ENCODE peak calls at places on chromosomes 11 and 22, in four cellular contexts. O, T, P and E are unnamed samples.

GRCh38 chr11:4697583-4697982 is at the start of gene OR51E2:
- DNase-seq in O (peak; percentile 78), T (no peak), P (no peak), E (no peak)

GRCh38 chr11:74278721-74279148 is 32.7 kb downstream of the P4HA3 start:
- DNase-seq in O (peak; percentile 100), T (peak; percentile 100), P (peak; percentile 68), E (peak; percentile 99)

GRCh38 chr11:124313131-124313530 is 618 bp downstream of the OR8D1 start:
- DNase-seq in O (no peak), T (no peak), P (no peak), E (no peak)

GRCh38 chr11:81840375-81840774 is 893.3 kb downstream of the FAM181B start:
- DNase-seq in O (no peak), T (peak; percentile 42), P (no peak), E (peak; percentile 37)

GRCh38 chr11:83044958-83045712 is 26.6 kb downstream of the RAB30 start:
- DNase-seq in O (peak; percentile 92), T (peak; percentile 59), P (peak; percentile 87), E (peak; percentile 60)

GRCh38 chr11:10743354-10744035 is 7.6 kb upstream of the CTR9 start:
- DNase-seq in O (no peak), T (no peak), P (no peak), E (no peak)

GRCh38 chr11:74212533-74212932 is 41.4 kb downstream of the PPME1 start:
- DNase-seq in O (peak; percentile 7), T (peak; percentile 50), P (no peak), E (no peak)

GRCh38 chr22:41030891-41031290 is 61.5 kb upstream of the EP300 start:
- DNase-seq in O (peak; percentile 63), T (peak; percentile 72), P (no peak), E (no peak)

GRCh38 chr22:50318356-50318697 is 8.5 kb downstream of the DENND6B start:
- DNase-seq in O (no peak), T (no peak), P (no peak), E (no peak)

GRCh38 chr22:49019737-49020136 is 807.9 kb downstream of the BRD1 start:
- DNase-seq in O (no peak), T (no peak), P (no peak), E (no peak)

GRCh38 chr11:132220464-132220863 is 850.0 kb downstream of the NTM start:
- DNase-seq in O (peak; percentile 74), T (peak; percentile 53), P (no peak), E (no peak)

GRCh38 chr22:44336962-44337657 is 24.4 kb upstream of the SHISAL1 start:
- DNase-seq in O (no peak), T (no peak), P (no peak), E (no peak)

GRCh38 chr11:12111482-12112149 is 1.2 kb downstream of the MICAL2 start:
- DNase-seq in O (peak; percentile 46), T (peak; percentile 36), P (no peak), E (no peak)

GRCh38 chr22:32685527-32685926 is 116.0 kb upstream of the TIMP3 start:
- DNase-seq in O (peak; percentile 20), T (peak; percentile 32), P (no peak), E (peak; percentile 46)

GRCh38 chr11:57307666-57308270 is 17.0 kb downstream of the TNKS1BP1 start:
- DNase-seq in O (no peak), T (no peak), P (no peak), E (no peak)

GRCh38 chr11:18203723-18204122 is 31.1 kb downstream of the MRGPRX4 start:
- DNase-seq in O (peak; percentile 14), T (peak; percentile 9), P (peak; percentile 65), E (peak; percentile 46)

GRCh38 chr11:106399624-106400023 is 322.2 kb downstream of the AASDHPPT start:
- DNase-seq in O (peak; percentile 8), T (no peak), P (no peak), E (no peak)

GRCh38 chr11:19258651-19259230 is 18.0 kb upstream of the E2F8 start:
- DNase-seq in O (no peak), T (no peak), P (no peak), E (no peak)

GRCh38 chr11:92546089-92546488 is 321.5 kb downstream of the FAT3 start:
- DNase-seq in O (no peak), T (no peak), P (no peak), E (no peak)

GRCh38 chr22:30782613-30783012 is 87.9 kb downstream of the OSBP2 start:
- DNase-seq in O (peak; percentile 54), T (no peak), P (no peak), E (no peak)

GRCh38 chr22:43828711-43829447 is 16.8 kb upstream of the EFCAB6 start:
- DNase-seq in O (peak; percentile 81), T (peak; percentile 94), P (no peak), E (peak; percentile 75)

GRCh38 chr11:36160115-36160514 is 129.1 kb downstream of the COMMD9 start:
- DNase-seq in O (no peak), T (no peak), P (no peak), E (peak; percentile 39)

GRCh38 chr22:49664371-49664881 is 163.2 kb downstream of the BRD1 start:
- DNase-seq in O (no peak), T (no peak), P (no peak), E (no peak)

GRCh38 chr11:112655386-112655785 is 305.8 kb upstream of the NCAM1 start:
- DNase-seq in O (peak; percentile 2), T (peak; percentile 97), P (no peak), E (peak; percentile 38)

GRCh38 chr11:110434952-110435779 is 5.4 kb downstream of the FDX1 start:
- DNase-seq in O (no peak), T (peak; percentile 24), P (no peak), E (no peak)

GRCh38 chr22:43182726-43183125 is 4.2 kb downstream of the TTLL12 start:
- DNase-seq in O (no peak), T (no peak), P (no peak), E (no peak)

GRCh38 chr11:73141031-73141308 is 1.1 kb downstream of the FCHSD2 start:
- DNase-seq in O (no peak), T (no peak), P (peak; percentile 29), E (no peak)

GRCh38 chr11:134676516-134677287 is 264.7 kb upstream of the B3GAT1 start:
- DNase-seq in O (no peak), T (no peak), P (no peak), E (no peak)

GRCh38 chr22:20571078-20571503 is 63.7 kb downstream of the MED15 start:
- DNase-seq in O (no peak), T (no peak), P (no peak), E (no peak)

GRCh38 chr11:8336356-8337114 is 72.9 kb upstream of the LMO1 start:
- DNase-seq in O (no peak), T (no peak), P (no peak), E (no peak)

GRCh38 chr22:49218142-49218541 is 609.5 kb downstream of the BRD1 start:
- DNase-seq in O (no peak), T (no peak), P (no peak), E (no peak)

GRCh38 chr22:50287731-50288130 is 17.6 kb upstream of the MAPK11 start:
- DNase-seq in O (no peak), T (no peak), P (no peak), E (no peak)

GRCh38 chr11:2987881-2988280 is 4.2 kb downstream of the NAP1L4 start:
- DNase-seq in O (no peak), T (no peak), P (no peak), E (no peak)

GRCh38 chr11:17076517-17077239 is 789 bp downstream of the RPS13 start:
- DNase-seq in O (peak; percentile 2), T (peak; percentile 25), P (no peak), E (peak; percentile 7)

GRCh38 chr11:12769834-12770345 is 95.7 kb downstream of the TEAD1 start:
- DNase-seq in O (peak; percentile 75), T (peak; percentile 87), P (peak; percentile 60), E (peak; percentile 90)

GRCh38 chr11:440065-441042 is 1.5 kb downstream of the ANO9 start:
- DNase-seq in O (no peak), T (peak; percentile 25), P (no peak), E (no peak)
- TF ChIP-seq CTCF in O (peak; percentile 15), T (peak; percentile 15), P (no peak), E (peak; percentile 30)

GRCh38 chr11:1838077-1838425 is 730 bp upstream of the TNNI2 start:
- DNase-seq in O (no peak), T (no peak), P (no peak), E (no peak)

GRCh38 chr11:1838426-1839131 is at the start of gene TNNI2:
- DNase-seq in O (no peak), T (no peak), P (no peak), E (no peak)

GRCh38 chr11:1839924-1840779 is 1.4 kb downstream of the TNNI2 start:
- DNase-seq in O (no peak), T (no peak), P (no peak), E (no peak)

GRCh38 chr11:1840780-1841480 is 2.1 kb downstream of the TNNI2 start:
- DNase-seq in O (no peak), T (no peak), P (no peak), E (no peak)

DNA sequence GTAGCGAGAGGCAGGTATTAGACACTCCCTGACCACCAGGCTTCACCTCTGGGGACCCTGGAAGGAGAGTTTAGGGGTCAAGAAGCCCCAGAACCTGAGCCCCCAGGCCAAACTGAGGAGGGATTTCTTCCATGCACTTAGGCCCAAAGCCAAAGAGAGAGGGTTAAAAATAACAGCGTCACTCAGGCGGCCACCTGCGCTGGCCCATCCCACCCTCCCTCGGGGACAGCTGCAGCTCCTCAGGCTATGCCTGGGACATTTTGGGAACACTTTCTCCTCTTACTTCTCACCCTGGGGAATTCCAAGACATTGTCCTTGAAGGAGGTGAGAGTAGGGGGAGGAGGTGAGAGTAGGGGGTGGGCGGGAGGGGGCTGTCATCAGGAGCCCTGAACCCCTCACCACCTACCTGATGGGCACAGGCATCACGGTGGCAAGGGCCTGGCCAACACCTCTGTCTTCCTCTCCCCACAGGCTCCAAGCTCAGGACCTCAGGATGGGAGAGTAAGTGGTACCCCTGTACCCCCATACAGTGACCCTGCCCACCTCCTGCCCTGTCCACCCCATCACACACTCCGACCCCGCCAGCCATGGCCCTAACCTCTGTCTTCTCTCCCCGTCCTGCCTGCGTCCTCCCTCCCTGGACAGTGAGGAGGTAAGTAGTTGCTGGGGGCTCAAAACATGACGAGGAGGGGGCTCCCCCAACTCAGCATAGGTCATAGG is 583 bp downstream of the TNNI2 start:
- DNase-seq in O (no peak), T (no peak), P (no peak), E (no peak)
- H3K4me3 ChIP-seq in O (no peak overlapping the region), T (no peak overlapping the region), P (no peak overlapping the region), E (no peak overlapping the region)

DNA sequence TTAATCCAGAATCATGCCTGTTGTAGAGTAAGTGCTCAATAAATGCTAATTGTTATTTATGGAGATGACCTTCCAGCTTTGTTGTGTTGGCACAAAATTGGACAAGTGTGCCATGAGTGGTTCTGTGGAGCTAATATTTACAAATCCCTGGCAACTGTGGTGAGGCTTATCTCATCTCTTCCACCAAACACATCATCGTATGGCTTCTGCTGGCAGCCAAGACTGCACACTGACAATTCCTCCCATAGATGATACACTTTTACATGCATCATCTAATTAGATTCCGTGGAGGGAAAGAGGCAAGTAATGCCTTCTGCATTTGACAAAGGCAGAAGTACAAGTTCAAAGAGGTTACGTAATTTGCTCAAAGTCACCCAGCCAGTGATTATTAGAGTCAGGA is 62.6 kb upstream of the KIRREL3 start:
- DNase-seq in O (no peak), T (no peak), P (no peak), E (no peak)
- TF ChIP-seq CTCF in O (no peak), T (no peak), P (no peak), E (no peak)

GRCh38 chr11:22829231-22830081 is at the start of gene SVIP:
- DNase-seq in O (peak; percentile 87), T (peak; percentile 86), P (peak; percentile 65), E (peak; percentile 94)

GRCh38 chr11:22828373-22828772 is 1.2 kb downstream of the SVIP start:
- DNase-seq in O (no peak), T (no peak), P (no peak), E (no peak)

GRCh38 chr11:22832315-22833041 is 2.9 kb upstream of the SVIP start:
- DNase-seq in O (no peak), T (no peak), P (peak; percentile 4), E (no peak)

GRCh38 chr11:22830082-22830414 is 447 bp upstream of the SVIP start:
- DNase-seq in O (no peak), T (no peak), P (no peak), E (no peak)
- H3K4me3 ChIP-seq in O (peak overlapping the region; percentile 70), T (peak overlapping the region; percentile 88), P (peak overlapping the region; percentile 80), E (peak overlapping the region; percentile 48)